ENCODE peak calls at places on chromosomes 13 and 19, in ten cellular contexts. One of them, this sample, is unnamed.

GRCh38 chr19:48480476-48481190 is 11.5 kb downstream of the CYTH2 start:
- DNase-seq in ELR: peak; percentile 33
- DNase-seq in activated naive CD4-positive, alpha-beta T cell: peak; percentile 28
- DNase-seq in left lung: no peak
- DNase-seq in aorta: no peak
- DNase-seq in cardiac muscle cell: peak; percentile 49
- DNase-seq in GM10248: no peak
- DNase-seq in substantia nigra: peak; percentile 46
- DNase-seq in stimulated activated CD4-positive, alpha-beta T cell treated with anti-CD3 and anti-CD28 coated beads, Interleukin-15, amount 100 ng/mL, for 1 hour: peak; percentile 38
- DNase-seq in MV-4-11: peak; percentile 58
- DNase-seq in this sample: peak; percentile 38

GRCh38 chr19:53010494-53010893 is 3.2 kb upstream of the ERVV-1 start:
- DNase-seq in ELR: no peak
- DNase-seq in activated naive CD4-positive, alpha-beta T cell: no peak
- DNase-seq in left lung: no peak
- DNase-seq in aorta: no peak
- DNase-seq in cardiac muscle cell: no peak
- DNase-seq in GM10248: no peak
- DNase-seq in substantia nigra: no peak
- DNase-seq in stimulated activated CD4-positive, alpha-beta T cell treated with anti-CD3 and anti-CD28 coated beads, Interleukin-15, amount 100 ng/mL, for 1 hour: no peak
- DNase-seq in MV-4-11: no peak
- DNase-seq in this sample: no peak

GRCh38 chr19:29211562-29212416 is 1.2 kb downstream of the UQCRFS1 start:
- DNase-seq in ELR: peak; percentile 40
- DNase-seq in activated naive CD4-positive, alpha-beta T cell: no peak
- DNase-seq in left lung: no peak
- DNase-seq in aorta: no peak
- DNase-seq in cardiac muscle cell: peak; percentile 16
- DNase-seq in GM10248: no peak
- DNase-seq in substantia nigra: no peak
- DNase-seq in stimulated activated CD4-positive, alpha-beta T cell treated with anti-CD3 and anti-CD28 coated beads, Interleukin-15, amount 100 ng/mL, for 1 hour: no peak
- DNase-seq in MV-4-11: peak; percentile 15
- DNase-seq in this sample: no peak

GRCh38 chr19:29285878-29286277 is 72.9 kb upstream of the UQCRFS1 start:
- DNase-seq in ELR: peak; percentile 5
- DNase-seq in activated naive CD4-positive, alpha-beta T cell: no peak
- DNase-seq in left lung: no peak
- DNase-seq in aorta: no peak
- DNase-seq in cardiac muscle cell: peak; percentile 3
- DNase-seq in GM10248: no peak
- DNase-seq in substantia nigra: peak; percentile 49
- DNase-seq in stimulated activated CD4-positive, alpha-beta T cell treated with anti-CD3 and anti-CD28 coated beads, Interleukin-15, amount 100 ng/mL, for 1 hour: no peak
- DNase-seq in MV-4-11: peak; percentile 79
- DNase-seq in this sample: no peak

GRCh38 chr19:47891923-47892666 is 6.0 kb upstream of the SULT2A1 start:
- DNase-seq in ELR: no peak
- DNase-seq in activated naive CD4-positive, alpha-beta T cell: no peak
- DNase-seq in left lung: peak; percentile 25
- DNase-seq in aorta: no peak
- DNase-seq in cardiac muscle cell: peak; percentile 81
- DNase-seq in GM10248: no peak
- DNase-seq in substantia nigra: no peak
- DNase-seq in stimulated activated CD4-positive, alpha-beta T cell treated with anti-CD3 and anti-CD28 coated beads, Interleukin-15, amount 100 ng/mL, for 1 hour: no peak
- DNase-seq in MV-4-11: no peak
- DNase-seq in this sample: no peak

GRCh38 chr19:17021793-17022590 is 4.6 kb downstream of the CPAMD8 start:
- DNase-seq in ELR: peak; percentile 70
- DNase-seq in activated naive CD4-positive, alpha-beta T cell: no peak
- DNase-seq in left lung: peak; percentile 62
- DNase-seq in aorta: no peak
- DNase-seq in cardiac muscle cell: peak; percentile 80
- DNase-seq in GM10248: no peak
- DNase-seq in substantia nigra: no peak
- DNase-seq in stimulated activated CD4-positive, alpha-beta T cell treated with anti-CD3 and anti-CD28 coated beads, Interleukin-15, amount 100 ng/mL, for 1 hour: no peak
- DNase-seq in MV-4-11: peak; percentile 80
- DNase-seq in this sample: no peak

GRCh38 chr13:67143544-67144115 is 86.5 kb downstream of the PCDH9 start:
- DNase-seq in ELR: peak; percentile 42
- DNase-seq in activated naive CD4-positive, alpha-beta T cell: no peak
- DNase-seq in left lung: no peak
- DNase-seq in aorta: no peak
- DNase-seq in cardiac muscle cell: no peak
- DNase-seq in GM10248: no peak
- DNase-seq in substantia nigra: no peak
- DNase-seq in stimulated activated CD4-positive, alpha-beta T cell treated with anti-CD3 and anti-CD28 coated beads, Interleukin-15, amount 100 ng/mL, for 1 hour: no peak
- DNase-seq in MV-4-11: no peak
- DNase-seq in this sample: no peak

GRCh38 chr19:2191456-2191931 is 27.8 kb downstream of the DOT1L start:
- DNase-seq in ELR: no peak
- DNase-seq in activated naive CD4-positive, alpha-beta T cell: no peak
- DNase-seq in left lung: no peak
- DNase-seq in aorta: no peak
- DNase-seq in cardiac muscle cell: no peak
- DNase-seq in GM10248: no peak
- DNase-seq in substantia nigra: no peak
- DNase-seq in stimulated activated CD4-positive, alpha-beta T cell treated with anti-CD3 and anti-CD28 coated beads, Interleukin-15, amount 100 ng/mL, for 1 hour: no peak
- DNase-seq in MV-4-11: no peak
- DNase-seq in this sample: no peak

GRCh38 chr19:10173527-10173926 is 21.2 kb downstream of the DNMT1 start:
- DNase-seq in ELR: peak; percentile 73
- DNase-seq in activated naive CD4-positive, alpha-beta T cell: no peak
- DNase-seq in left lung: no peak
- DNase-seq in aorta: no peak
- DNase-seq in cardiac muscle cell: peak; percentile 45
- DNase-seq in GM10248: no peak
- DNase-seq in substantia nigra: no peak
- DNase-seq in stimulated activated CD4-positive, alpha-beta T cell treated with anti-CD3 and anti-CD28 coated beads, Interleukin-15, amount 100 ng/mL, for 1 hour: no peak
- DNase-seq in MV-4-11: peak; percentile 77
- DNase-seq in this sample: no peak

This sample was measured in D341Med.